ENCODE peak calls at places on chromosome 4, in ten cellular contexts. One of them, this sample, is unnamed.

GRCh38 chr4:53712326-53712725 is 121.0 kb upstream of the LNX1 start:
- DNase-seq in NCI-H1417: no peak
- DNase-seq in type B pancreatic cell: no peak
- DNase-seq in activated CD4-positive, alpha-beta T cell treated with anti-CD3 and anti-CD28 coated beads, Interleukin-2, amount 50 U/mL, for 1 hour: no peak
- DNase-seq in fibroblast of pulmonary artery: no peak
- DNase-seq in nephron progenitor cell: no peak
- DNase-seq in SK-MEL-5: no peak
- DNase-seq in NCI-H524: no peak
- DNase-seq in cardiac fibroblast: no peak
- DNase-seq in posterior cingulate gyrus: no peak
- DNase-seq in this sample: no peak

GRCh38 chr4:185272232-185272631 is 62.8 kb downstream of the SNX25 start:
- DNase-seq in fibroblast of pulmonary artery: no peak
- DNase-seq in SK-MEL-5: no peak
- DNase-seq in posterior cingulate gyrus: no peak
- DNase-seq in NCI-H1417: no peak
- DNase-seq in activated CD4-positive, alpha-beta T cell treated with anti-CD3 and anti-CD28 coated beads, Interleukin-2, amount 50 U/mL, for 1 hour: no peak
- DNase-seq in type B pancreatic cell: no peak
- DNase-seq in cardiac fibroblast: no peak
- DNase-seq in NCI-H524: no peak
- DNase-seq in nephron progenitor cell: no peak
- DNase-seq in this sample: no peak

GRCh38 chr4:110681381-110681780 is 58.5 kb upstream of the PITX2 start:
- DNase-seq in activated CD4-positive, alpha-beta T cell treated with anti-CD3 and anti-CD28 coated beads, Interleukin-2, amount 50 U/mL, for 1 hour: no peak
- DNase-seq in fibroblast of pulmonary artery: no peak
- DNase-seq in NCI-H524: no peak
- DNase-seq in SK-MEL-5: no peak
- DNase-seq in type B pancreatic cell: no peak
- DNase-seq in nephron progenitor cell: no peak
- DNase-seq in posterior cingulate gyrus: no peak
- DNase-seq in NCI-H1417: no peak
- DNase-seq in cardiac fibroblast: peak; percentile 9
- DNase-seq in this sample: no peak

GRCh38 chr4:122665148-122665547 is 44.3 kb upstream of the IL21 start:
- DNase-seq in NCI-H524: no peak
- DNase-seq in type B pancreatic cell: no peak
- DNase-seq in activated CD4-positive, alpha-beta T cell treated with anti-CD3 and anti-CD28 coated beads, Interleukin-2, amount 50 U/mL, for 1 hour: no peak
- DNase-seq in SK-MEL-5: no peak
- DNase-seq in posterior cingulate gyrus: no peak
- DNase-seq in cardiac fibroblast: no peak
- DNase-seq in NCI-H1417: no peak
- DNase-seq in nephron progenitor cell: no peak
- DNase-seq in fibroblast of pulmonary artery: peak; percentile 31
- DNase-seq in this sample: no peak

GRCh38 chr4:4492161-4492847 is 49.5 kb downstream of the STX18 start:
- DNase-seq in fibroblast of pulmonary artery: peak; percentile 51
- DNase-seq in nephron progenitor cell: no peak
- DNase-seq in NCI-H524: no peak
- DNase-seq in type B pancreatic cell: no peak
- DNase-seq in SK-MEL-5: no peak
- DNase-seq in NCI-H1417: no peak
- DNase-seq in posterior cingulate gyrus: no peak
- DNase-seq in cardiac fibroblast: peak; percentile 71
- DNase-seq in activated CD4-positive, alpha-beta T cell treated with anti-CD3 and anti-CD28 coated beads, Interleukin-2, amount 50 U/mL, for 1 hour: no peak
- DNase-seq in this sample: no peak

GRCh38 chr4:2046031-2046961 is 12.8 kb upstream of the NAT8L start:
- DNase-seq in fibroblast of pulmonary artery: no peak
- DNase-seq in NCI-H1417: no peak
- DNase-seq in nephron progenitor cell: no peak
- DNase-seq in SK-MEL-5: no peak
- DNase-seq in cardiac fibroblast: no peak
- DNase-seq in NCI-H524: no peak
- DNase-seq in posterior cingulate gyrus: peak; percentile 61
- DNase-seq in activated CD4-positive, alpha-beta T cell treated with anti-CD3 and anti-CD28 coated beads, Interleukin-2, amount 50 U/mL, for 1 hour: no peak
- DNase-seq in type B pancreatic cell: peak; percentile 65
- DNase-seq in this sample: peak; percentile 39

GRCh38 chr4:188282620-188283232 is 143.5 kb downstream of the TRIML1 start:
- DNase-seq in SK-MEL-5: no peak
- DNase-seq in NCI-H524: no peak
- DNase-seq in type B pancreatic cell: no peak
- DNase-seq in activated CD4-positive, alpha-beta T cell treated with anti-CD3 and anti-CD28 coated beads, Interleukin-2, amount 50 U/mL, for 1 hour: no peak
- DNase-seq in fibroblast of pulmonary artery: no peak
- DNase-seq in NCI-H1417: no peak
- DNase-seq in nephron progenitor cell: peak; percentile 43
- DNase-seq in posterior cingulate gyrus: no peak
- DNase-seq in cardiac fibroblast: no peak
- DNase-seq in this sample: peak; percentile 24

GRCh38 chr4:178026999-178027398 is 584.8 kb upstream of the AGA start:
- DNase-seq in nephron progenitor cell: no peak
- DNase-seq in cardiac fibroblast: no peak
- DNase-seq in fibroblast of pulmonary artery: no peak
- DNase-seq in type B pancreatic cell: no peak
- DNase-seq in posterior cingulate gyrus: no peak
- DNase-seq in activated CD4-positive, alpha-beta T cell treated with anti-CD3 and anti-CD28 coated beads, Interleukin-2, amount 50 U/mL, for 1 hour: no peak
- DNase-seq in SK-MEL-5: no peak
- DNase-seq in NCI-H1417: no peak
- DNase-seq in NCI-H524: no peak
- DNase-seq in this sample: no peak

GRCh38 chr4:26175016-26175786 is 145.6 kb upstream of the RBPJ start:
- DNase-seq in posterior cingulate gyrus: no peak
- DNase-seq in activated CD4-positive, alpha-beta T cell treated with anti-CD3 and anti-CD28 coated beads, Interleukin-2, amount 50 U/mL, for 1 hour: peak; percentile 13
- DNase-seq in type B pancreatic cell: no peak
- DNase-seq in nephron progenitor cell: no peak
- DNase-seq in fibroblast of pulmonary artery: no peak
- DNase-seq in SK-MEL-5: no peak
- DNase-seq in cardiac fibroblast: no peak
- DNase-seq in NCI-H1417: no peak
- DNase-seq in NCI-H524: no peak
- DNase-seq in this sample: no peak

GRCh38 chr4:189124149-189124758 is 816.4 kb upstream of the FRG1 start:
- DNase-seq in type B pancreatic cell: no peak
- DNase-seq in posterior cingulate gyrus: peak; percentile 78
- DNase-seq in fibroblast of pulmonary artery: peak; percentile 28
- DNase-seq in nephron progenitor cell: peak; percentile 33
- DNase-seq in NCI-H524: no peak
- DNase-seq in cardiac fibroblast: peak; percentile 70
- DNase-seq in NCI-H1417: peak; percentile 42
- DNase-seq in SK-MEL-5: peak; percentile 67
- DNase-seq in activated CD4-positive, alpha-beta T cell treated with anti-CD3 and anti-CD28 coated beads, Interleukin-2, amount 50 U/mL, for 1 hour: no peak
- DNase-seq in this sample: peak; percentile 64

GRCh38 chr4:3524920-3525319 is 7.3 kb downstream of the LRPAP1 start:
- DNase-seq in type B pancreatic cell: no peak
- DNase-seq in NCI-H1417: no peak
- DNase-seq in NCI-H524: no peak
- DNase-seq in cardiac fibroblast: no peak
- DNase-seq in fibroblast of pulmonary artery: no peak
- DNase-seq in activated CD4-positive, alpha-beta T cell treated with anti-CD3 and anti-CD28 coated beads, Interleukin-2, amount 50 U/mL, for 1 hour: no peak
- DNase-seq in posterior cingulate gyrus: peak; percentile 68
- DNase-seq in SK-MEL-5: no peak
- DNase-seq in nephron progenitor cell: no peak
- DNase-seq in this sample: no peak

GRCh38 chr4:3334316-3334715 is 41.5 kb downstream of the RGS12 start:
- DNase-seq in SK-MEL-5: no peak
- DNase-seq in cardiac fibroblast: no peak
- DNase-seq in posterior cingulate gyrus: no peak
- DNase-seq in NCI-H524: no peak
- DNase-seq in fibroblast of pulmonary artery: no peak
- DNase-seq in type B pancreatic cell: no peak
- DNase-seq in activated CD4-positive, alpha-beta T cell treated with anti-CD3 and anti-CD28 coated beads, Interleukin-2, amount 50 U/mL, for 1 hour: no peak
- DNase-seq in NCI-H1417: no peak
- DNase-seq in nephron progenitor cell: no peak
- DNase-seq in this sample: no peak

GRCh38 chr4:78222575-78223186 is 165.6 kb downstream of the FRAS1 start:
- DNase-seq in type B pancreatic cell: no peak
- DNase-seq in cardiac fibroblast: no peak
- DNase-seq in NCI-H524: no peak
- DNase-seq in SK-MEL-5: no peak
- DNase-seq in nephron progenitor cell: no peak
- DNase-seq in NCI-H1417: peak; percentile 72
- DNase-seq in fibroblast of pulmonary artery: no peak
- DNase-seq in posterior cingulate gyrus: no peak
- DNase-seq in activated CD4-positive, alpha-beta T cell treated with anti-CD3 and anti-CD28 coated beads, Interleukin-2, amount 50 U/mL, for 1 hour: no peak
- DNase-seq in this sample: peak; percentile 37

GRCh38 chr4:185143596-185143969 is 517 bp downstream of the SLC25A4 start:
- DNase-seq in posterior cingulate gyrus: peak; percentile 88
- DNase-seq in fibroblast of pulmonary artery: no peak
- DNase-seq in SK-MEL-5: no peak
- DNase-seq in cardiac fibroblast: no peak
- DNase-seq in activated CD4-positive, alpha-beta T cell treated with anti-CD3 and anti-CD28 coated beads, Interleukin-2, amount 50 U/mL, for 1 hour: peak; percentile 19
- DNase-seq in NCI-H524: no peak
- DNase-seq in type B pancreatic cell: no peak
- DNase-seq in nephron progenitor cell: no peak
- DNase-seq in NCI-H1417: peak; percentile 30
- DNase-seq in this sample: peak; percentile 75

GRCh38 chr4:183729430-183730328 is 70.6 kb downstream of the TRAPPC11 start:
- DNase-seq in activated CD4-positive, alpha-beta T cell treated with anti-CD3 and anti-CD28 coated beads, Interleukin-2, amount 50 U/mL, for 1 hour: no peak
- DNase-seq in nephron progenitor cell: no peak
- DNase-seq in type B pancreatic cell: no peak
- DNase-seq in fibroblast of pulmonary artery: peak; percentile 12
- DNase-seq in SK-MEL-5: no peak
- DNase-seq in NCI-H524: no peak
- DNase-seq in posterior cingulate gyrus: no peak
- DNase-seq in cardiac fibroblast: peak; percentile 64
- DNase-seq in NCI-H1417: no peak
- DNase-seq in this sample: no peak

GRCh38 chr4:84623661-84624060 is 40.7 kb downstream of the CDS1 start:
- DNase-seq in cardiac fibroblast: no peak
- DNase-seq in posterior cingulate gyrus: no peak
- DNase-seq in NCI-H1417: no peak
- DNase-seq in SK-MEL-5: no peak
- DNase-seq in NCI-H524: no peak
- DNase-seq in fibroblast of pulmonary artery: no peak
- DNase-seq in activated CD4-positive, alpha-beta T cell treated with anti-CD3 and anti-CD28 coated beads, Interleukin-2, amount 50 U/mL, for 1 hour: no peak
- DNase-seq in nephron progenitor cell: no peak
- DNase-seq in type B pancreatic cell: no peak
- DNase-seq in this sample: no peak

GRCh38 chr4:174198396-174199179 is 84.9 kb downstream of the FBXO8 start:
- DNase-seq in fibroblast of pulmonary artery: peak; percentile 91
- DNase-seq in nephron progenitor cell: no peak
- DNase-seq in cardiac fibroblast: peak; percentile 96
- DNase-seq in type B pancreatic cell: no peak
- DNase-seq in posterior cingulate gyrus: no peak
- DNase-seq in NCI-H524: no peak
- DNase-seq in activated CD4-positive, alpha-beta T cell treated with anti-CD3 and anti-CD28 coated beads, Interleukin-2, amount 50 U/mL, for 1 hour: no peak
- DNase-seq in SK-MEL-5: peak; percentile 17
- DNase-seq in NCI-H1417: no peak
- DNase-seq in this sample: no peak

GRCh38 chr4:170736710-170737109 is 647.0 kb upstream of the AADAT start:
- DNase-seq in NCI-H1417: no peak
- DNase-seq in NCI-H524: no peak
- DNase-seq in type B pancreatic cell: no peak
- DNase-seq in activated CD4-positive, alpha-beta T cell treated with anti-CD3 and anti-CD28 coated beads, Interleukin-2, amount 50 U/mL, for 1 hour: no peak
- DNase-seq in posterior cingulate gyrus: no peak
- DNase-seq in fibroblast of pulmonary artery: no peak
- DNase-seq in nephron progenitor cell: no peak
- DNase-seq in cardiac fibroblast: no peak
- DNase-seq in SK-MEL-5: no peak
- DNase-seq in this sample: no peak

GRCh38 chr4:79996950-79997349 is 76.1 kb downstream of the ANTXR2 start:
- DNase-seq in posterior cingulate gyrus: no peak
- DNase-seq in NCI-H524: no peak
- DNase-seq in type B pancreatic cell: no peak
- DNase-seq in fibroblast of pulmonary artery: no peak
- DNase-seq in cardiac fibroblast: no peak
- DNase-seq in SK-MEL-5: no peak
- DNase-seq in nephron progenitor cell: no peak
- DNase-seq in NCI-H1417: no peak
- DNase-seq in activated CD4-positive, alpha-beta T cell treated with anti-CD3 and anti-CD28 coated beads, Interleukin-2, amount 50 U/mL, for 1 hour: no peak
- DNase-seq in this sample: no peak

GRCh38 chr4:25654971-25655963 is at the start of gene SLC34A2:
- DNase-seq in NCI-H1417: peak; percentile 83
- DNase-seq in cardiac fibroblast: no peak
- DNase-seq in activated CD4-positive, alpha-beta T cell treated with anti-CD3 and anti-CD28 coated beads, Interleukin-2, amount 50 U/mL, for 1 hour: no peak
- DNase-seq in nephron progenitor cell: peak; percentile 72
- DNase-seq in fibroblast of pulmonary artery: no peak
- DNase-seq in SK-MEL-5: no peak
- DNase-seq in posterior cingulate gyrus: no peak
- DNase-seq in type B pancreatic cell: peak; percentile 72
- DNase-seq in NCI-H524: no peak
- DNase-seq in this sample: no peak

GRCh38 chr4:10526431-10527222 is 69.4 kb upstream of the ZNF518B start:
- DNase-seq in fibroblast of pulmonary artery: no peak
- DNase-seq in posterior cingulate gyrus: no peak
- DNase-seq in NCI-H1417: no peak
- DNase-seq in type B pancreatic cell: no peak
- DNase-seq in nephron progenitor cell: no peak
- DNase-seq in activated CD4-positive, alpha-beta T cell treated with anti-CD3 and anti-CD28 coated beads, Interleukin-2, amount 50 U/mL, for 1 hour: no peak
- DNase-seq in SK-MEL-5: no peak
- DNase-seq in cardiac fibroblast: peak; percentile 13
- DNase-seq in NCI-H524: no peak
- DNase-seq in this sample: no peak

GRCh38 chr4:184792950-184793555 is 32.7 kb downstream of the ACSL1 start:
- DNase-seq in fibroblast of pulmonary artery: peak; percentile 94
- DNase-seq in posterior cingulate gyrus: no peak
- DNase-seq in type B pancreatic cell: no peak
- DNase-seq in activated CD4-positive, alpha-beta T cell treated with anti-CD3 and anti-CD28 coated beads, Interleukin-2, amount 50 U/mL, for 1 hour: peak; percentile 14
- DNase-seq in SK-MEL-5: peak; percentile 97
- DNase-seq in NCI-H524: no peak
- DNase-seq in nephron progenitor cell: no peak
- DNase-seq in NCI-H1417: no peak
- DNase-seq in cardiac fibroblast: peak; percentile 97
- DNase-seq in this sample: no peak

GRCh38 chr4:103443324-103443723 is 245.2 kb upstream of the CENPE start:
- DNase-seq in NCI-H1417: no peak
- DNase-seq in NCI-H524: no peak
- DNase-seq in activated CD4-positive, alpha-beta T cell treated with anti-CD3 and anti-CD28 coated beads, Interleukin-2, amount 50 U/mL, for 1 hour: no peak
- DNase-seq in nephron progenitor cell: no peak
- DNase-seq in SK-MEL-5: peak; percentile 1
- DNase-seq in type B pancreatic cell: no peak
- DNase-seq in cardiac fibroblast: peak; percentile 30
- DNase-seq in posterior cingulate gyrus: no peak
- DNase-seq in fibroblast of pulmonary artery: peak; percentile 48
- DNase-seq in this sample: no peak